ENCODE peak calls at places on chromosomes 4 and X, in six cellular contexts. One of them, this sample, is unnamed.

GRCh38 chr4:57055873-57056272 is 54.3 kb downstream of the IGFBP7 start:
- DNase-seq in PC-3: no peak
- DNase-seq in fibroblast of the aortic adventitia: peak
- DNase-seq in OCI-LY7: no peak
- DNase-seq in left ventricle myocardium inferior: peak
- DNase-seq in choroid plexus epithelial cell: no peak
- DNase-seq in this sample: no peak

GRCh38 chr4:186651624-186652023 is 72.0 kb downstream of the FAT1 start:
- DNase-seq in PC-3: no peak
- DNase-seq in fibroblast of the aortic adventitia: peak
- DNase-seq in OCI-LY7: no peak
- DNase-seq in left ventricle myocardium inferior: peak
- DNase-seq in choroid plexus epithelial cell: peak
- DNase-seq in this sample: peak

GRCh38 chrX:115560978-115561604 is at the start of gene PLS3:
- DNase-seq in PC-3: peak
- DNase-seq in fibroblast of the aortic adventitia: peak
- DNase-seq in OCI-LY7: no peak
- DNase-seq in left ventricle myocardium inferior: peak
- DNase-seq in choroid plexus epithelial cell: peak
- DNase-seq in this sample: peak

GRCh38 chrX:1649623-1650022 is 34.8 kb downstream of the ASMT start:
- DNase-seq in PC-3: no peak
- DNase-seq in fibroblast of the aortic adventitia: no peak
- DNase-seq in OCI-LY7: no peak
- DNase-seq in left ventricle myocardium inferior: no peak
- DNase-seq in choroid plexus epithelial cell: peak
- DNase-seq in this sample: no peak

GRCh38 chr4:92304073-92304472 is 307 bp downstream of the GRID2 start:
- DNase-seq in PC-3: peak
- DNase-seq in fibroblast of the aortic adventitia: no peak
- DNase-seq in OCI-LY7: no peak
- DNase-seq in left ventricle myocardium inferior: no peak
- DNase-seq in choroid plexus epithelial cell: no peak
- DNase-seq in this sample: no peak

GRCh38 chr4:188680004-188680666 is 540.9 kb downstream of the TRIML1 start:
- DNase-seq in PC-3: no peak
- DNase-seq in fibroblast of the aortic adventitia: no peak
- DNase-seq in OCI-LY7: no peak
- DNase-seq in left ventricle myocardium inferior: no peak
- DNase-seq in choroid plexus epithelial cell: no peak
- DNase-seq in this sample: no peak

GRCh38 chr4:78155616-78156105 is 98.5 kb downstream of the FRAS1 start:
- DNase-seq in PC-3: no peak
- DNase-seq in fibroblast of the aortic adventitia: no peak
- DNase-seq in OCI-LY7: no peak
- DNase-seq in left ventricle myocardium inferior: no peak
- DNase-seq in choroid plexus epithelial cell: peak
- DNase-seq in this sample: no peak

GRCh38 chr4:109589605-109590004 is 29.6 kb downstream of the MCUB start:
- DNase-seq in PC-3: no peak
- DNase-seq in fibroblast of the aortic adventitia: no peak
- DNase-seq in OCI-LY7: no peak
- DNase-seq in left ventricle myocardium inferior: no peak
- DNase-seq in choroid plexus epithelial cell: no peak
- DNase-seq in this sample: no peak

GRCh38 chr4:5893013-5893580 is at the start of gene CRMP1:
- DNase-seq in PC-3: no peak
- DNase-seq in fibroblast of the aortic adventitia: no peak
- DNase-seq in OCI-LY7: no peak
- DNase-seq in left ventricle myocardium inferior: no peak
- DNase-seq in choroid plexus epithelial cell: no peak
- DNase-seq in this sample: no peak

GRCh38 chrX:40176979-40177430 is 79.2 kb upstream of the BCOR start:
- DNase-seq in PC-3: no peak
- DNase-seq in fibroblast of the aortic adventitia: no peak
- DNase-seq in OCI-LY7: no peak
- DNase-seq in left ventricle myocardium inferior: no peak
- DNase-seq in choroid plexus epithelial cell: peak
- DNase-seq in this sample: no peak

GRCh38 chrX:40177942-40178715 is 80.4 kb upstream of the BCOR start:
- DNase-seq in PC-3: no peak
- DNase-seq in fibroblast of the aortic adventitia: no peak
- DNase-seq in OCI-LY7: peak
- DNase-seq in left ventricle myocardium inferior: no peak
- DNase-seq in choroid plexus epithelial cell: no peak
- DNase-seq in this sample: no peak

GRCh38 chrX:40176256-40176978 is 78.7 kb upstream of the BCOR start:
- DNase-seq in PC-3: peak
- DNase-seq in fibroblast of the aortic adventitia: no peak
- DNase-seq in OCI-LY7: peak
- DNase-seq in left ventricle myocardium inferior: peak
- DNase-seq in choroid plexus epithelial cell: peak
- DNase-seq in this sample: no peak

GRCh38 chrX:40179333-40179732 is 81.6 kb upstream of the BCOR start:
- DNase-seq in PC-3: no peak
- DNase-seq in fibroblast of the aortic adventitia: no peak
- DNase-seq in OCI-LY7: no peak
- DNase-seq in left ventricle myocardium inferior: no peak
- DNase-seq in choroid plexus epithelial cell: no peak
- DNase-seq in this sample: no peak

DNA sequence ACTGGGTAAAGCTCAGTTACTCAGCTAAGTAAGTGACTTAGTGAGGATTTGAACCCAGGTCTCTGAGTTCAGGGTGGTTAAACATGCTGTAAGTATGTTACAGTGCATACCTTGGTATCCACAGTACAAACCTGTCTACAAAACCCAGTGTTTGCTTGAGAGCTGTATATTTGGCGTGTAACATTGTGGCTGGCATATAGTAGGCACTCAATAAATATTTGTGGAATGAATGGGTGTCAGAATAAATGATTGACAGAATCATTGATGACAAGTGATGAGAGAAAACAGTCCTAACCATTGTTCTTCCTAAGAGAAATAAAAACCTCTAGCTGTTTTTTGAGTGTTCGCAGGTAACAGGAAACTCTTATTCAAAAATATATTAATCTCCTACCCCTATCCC is 79.7 kb upstream of the BCOR start:
- DNase-seq in PC-3: peak
- DNase-seq in fibroblast of the aortic adventitia: no peak
- DNase-seq in OCI-LY7: no peak
- DNase-seq in left ventricle myocardium inferior: no peak
- DNase-seq in choroid plexus epithelial cell: no peak
- DNase-seq in this sample: no peak
- H3K4me3 ChIP-seq in PC-3: no peak
- H3K4me3 ChIP-seq in fibroblast of the aortic adventitia: no peak
- H3K4me3 ChIP-seq in OCI-LY7: peak
- H3K4me3 ChIP-seq in left ventricle myocardium inferior: peak
- H3K4me3 ChIP-seq in choroid plexus epithelial cell: no peak
- H3K4me3 ChIP-seq in this sample: no peak

GRCh38 chr4:72987741-72988729 is 81.5 kb downstream of the COX18 start:
- DNase-seq in PC-3: peak
- DNase-seq in fibroblast of the aortic adventitia: peak
- DNase-seq in OCI-LY7: no peak
- DNase-seq in left ventricle myocardium inferior: no peak
- DNase-seq in choroid plexus epithelial cell: peak
- DNase-seq in this sample: no peak
- TF ChIP-seq CTCF in PC-3: peak
- TF ChIP-seq CTCF in fibroblast of the aortic adventitia: peak
- TF ChIP-seq CTCF in OCI-LY7: no peak
- TF ChIP-seq CTCF in left ventricle myocardium inferior: no peak
- TF ChIP-seq CTCF in choroid plexus epithelial cell: peak
- TF ChIP-seq CTCF in this sample: no peak

DNA sequence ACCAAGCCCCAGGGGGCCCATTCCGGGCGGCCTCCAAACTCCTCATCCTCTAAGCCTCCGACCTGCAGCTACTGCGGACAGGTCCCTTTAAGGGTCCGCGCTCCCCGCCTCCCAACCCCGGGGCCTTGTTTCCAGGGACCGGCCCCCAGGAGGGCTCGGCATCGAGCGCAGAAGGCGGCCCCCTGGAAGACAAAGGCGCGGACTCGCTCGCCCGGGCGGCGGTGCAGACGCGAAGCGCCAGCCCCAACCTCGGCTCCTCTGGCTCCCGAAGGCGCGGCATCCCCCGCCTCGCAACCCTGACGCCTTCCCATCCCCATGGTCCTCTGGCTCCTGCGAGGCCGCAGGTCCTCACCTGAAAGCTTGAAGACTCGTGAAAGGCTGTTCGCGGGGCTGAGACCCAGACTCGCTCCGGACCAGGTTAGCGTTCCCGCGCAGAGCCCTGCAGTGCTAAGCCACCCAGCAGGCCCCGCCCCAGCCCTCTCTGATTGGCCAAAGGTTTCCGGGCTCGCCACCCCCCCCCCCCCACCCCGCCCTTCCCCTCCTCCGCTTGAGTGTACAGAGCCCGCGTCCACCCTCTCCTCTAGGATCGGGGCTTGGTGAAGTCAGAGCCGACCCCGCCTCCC is at the start of gene TMSB15A:
- DNase-seq in PC-3: peak
- DNase-seq in fibroblast of the aortic adventitia: peak
- DNase-seq in OCI-LY7: no peak
- DNase-seq in left ventricle myocardium inferior: peak
- DNase-seq in choroid plexus epithelial cell: peak
- DNase-seq in this sample: no peak
- H3K4me3 ChIP-seq in PC-3: peak
- H3K4me3 ChIP-seq in fibroblast of the aortic adventitia: peak
- H3K4me3 ChIP-seq in OCI-LY7: no peak
- H3K4me3 ChIP-seq in left ventricle myocardium inferior: peak
- H3K4me3 ChIP-seq in choroid plexus epithelial cell: peak
- H3K4me3 ChIP-seq in this sample: peak

DNA sequence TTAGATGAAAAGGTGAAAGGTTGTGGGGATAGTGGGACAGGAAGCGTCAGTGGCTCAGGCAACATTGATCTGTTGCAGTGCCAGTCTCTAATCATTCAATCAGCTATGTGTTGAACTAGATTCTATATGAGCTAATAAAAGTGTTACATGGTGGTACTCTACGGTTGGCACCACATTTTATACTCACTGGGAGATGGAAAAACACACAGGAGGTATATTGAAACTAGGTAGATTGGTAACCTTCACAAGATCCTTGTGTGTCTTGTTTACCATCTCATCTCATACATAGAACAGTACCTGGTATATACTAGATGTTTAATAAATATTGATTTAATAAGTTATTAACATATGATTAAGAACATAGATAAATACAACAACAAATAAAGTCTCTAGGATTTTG is 152.7 kb downstream of the NAA11 start:
- DNase-seq in PC-3: no peak
- DNase-seq in fibroblast of the aortic adventitia: no peak
- DNase-seq in OCI-LY7: no peak
- DNase-seq in left ventricle myocardium inferior: no peak
- DNase-seq in choroid plexus epithelial cell: no peak
- DNase-seq in this sample: peak
- TF ChIP-seq CTCF in PC-3: no peak
- TF ChIP-seq CTCF in fibroblast of the aortic adventitia: no peak
- TF ChIP-seq CTCF in OCI-LY7: no peak
- TF ChIP-seq CTCF in left ventricle myocardium inferior: no peak
- TF ChIP-seq CTCF in choroid plexus epithelial cell: no peak
- TF ChIP-seq CTCF in this sample: no peak